ENCODE peak calls at places on chromosomes 16 and 17, in seven cellular contexts. P, D, T, K, X, S and A are unnamed samples.

GRCh38 chr17:15954222-15954621 is 9.3 kb downstream of the ADORA2B start:
- DNase-seq in S (no peak), X (no peak), T (peak; percentile 47), D (no peak), P (no peak), K (peak; percentile 25), A (no peak)

GRCh38 chr17:41530062-41531048 is 2.2 kb upstream of the KRT19 start:
- DNase-seq in D (no peak), S (peak; percentile 96), K (no peak), X (no peak), P (peak; percentile 93), T (peak; percentile 89), A (no peak)

GRCh38 chr16:52265446-52265861 is 281.5 kb downstream of the TOX3 start:
- DNase-seq in K (no peak), X (no peak), P (no peak), D (no peak), T (no peak), S (no peak), A (no peak)

GRCh38 chr16:27335349-27336052 is 21.7 kb downstream of the IL4R start:
- DNase-seq in X (no peak), S (no peak), P (no peak), K (no peak), T (no peak), D (no peak), A (no peak)

GRCh38 chr17:73118876-73119485 is 26.5 kb upstream of the SLC39A11 start:
- DNase-seq in X (no peak), S (peak; percentile 8), T (no peak), K (peak; percentile 56), D (no peak), P (peak; percentile 82), A (no peak)

GRCh38 chr16:3007957-3008748 is 4.6 kb upstream of the CLDN9 start:
- DNase-seq in P (no peak), D (no peak), S (peak; percentile 47), K (peak; percentile 52), T (no peak), X (no peak), A (no peak)

GRCh38 chr17:9457005-9457404 is 118.6 kb downstream of the STX8 start:
- DNase-seq in P (no peak), K (no peak), S (peak; percentile 80), D (no peak), X (no peak), T (no peak), A (no peak)

GRCh38 chr17:76709077-76709950 is 1.5 kb downstream of the MXRA7 start:
- DNase-seq in S (no peak), T (no peak), P (peak; percentile 82), D (no peak), X (peak; percentile 94), K (peak; percentile 83), A (peak; percentile 88)

GRCh38 chr17:30433514-30433913 is 43.7 kb upstream of the GOSR1 start:
- DNase-seq in S (peak; percentile 33), D (no peak), X (no peak), T (peak; percentile 20), P (no peak), K (peak; percentile 26), A (no peak)

GRCh38 chr16:27481282-27481934 is 68.3 kb downstream of the GTF3C1 start:
- DNase-seq in P (no peak), X (no peak), T (no peak), S (no peak), K (no peak), D (no peak), A (no peak)

GRCh38 chr16:6105115-6105514 is 1007.5 kb upstream of the EEF2KMT start:
- DNase-seq in T (no peak), K (no peak), P (no peak), D (no peak), X (no peak), S (no peak), A (no peak)

GRCh38 chr17:82275326-82275725 is 1.8 kb upstream of the CSNK1D start:
- DNase-seq in D (no peak), T (no peak), X (no peak), P (no peak), S (no peak), K (no peak), A (no peak)

GRCh38 chr17:82276951-82277350 is 3.5 kb upstream of the CSNK1D start:
- DNase-seq in K (no peak), D (no peak), T (no peak), X (no peak), P (no peak), S (no peak), A (no peak)

GRCh38 chr17:82278786-82279379 is 5.4 kb upstream of the CSNK1D start:
- DNase-seq in X (no peak), T (no peak), S (no peak), D (no peak), P (no peak), K (peak; percentile 76), A (no peak)

GRCh38 chr17:82278308-82278707 is 4.8 kb upstream of the CSNK1D start:
- DNase-seq in D (no peak), K (no peak), X (no peak), P (no peak), S (no peak), T (no peak), A (no peak)

DNA sequence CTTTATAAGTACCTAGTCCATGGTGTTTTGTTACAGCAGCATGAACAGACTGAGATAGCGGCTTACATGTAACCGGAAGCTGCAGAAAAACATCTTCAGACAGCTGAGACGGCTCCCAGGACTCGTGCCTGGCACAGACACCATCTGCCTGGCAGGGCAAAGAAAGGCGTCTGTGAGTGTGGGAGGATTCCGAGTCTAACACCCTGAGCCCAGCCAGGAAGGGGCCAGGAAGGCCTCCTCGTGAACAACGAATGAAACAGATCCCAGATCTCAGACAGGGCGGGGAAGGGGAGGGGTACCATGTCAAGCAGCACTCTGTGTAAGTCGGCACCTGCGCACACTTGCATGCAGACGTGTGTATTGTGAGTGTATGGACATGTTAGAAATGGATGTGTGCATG is 4.4 kb upstream of the CSNK1D start:
- DNase-seq in K (no peak), P (no peak), S (no peak), X (no peak), T (no peak), D (no peak), A (no peak)
- H3K4me1 ChIP-seq in K (peaks cover 57% of the 10 kb centered on the region), P (peaks cover 24% of the 10 kb centered on the region), S (no peaks in the 10 kb centered on the region), X (peaks cover 8% of the 10 kb centered on the region), T (peaks cover 31% of the 10 kb centered on the region), D (peaks cover 27% of the 10 kb centered on the region), A (peaks cover 8% of the 10 kb centered on the region)

DNA sequence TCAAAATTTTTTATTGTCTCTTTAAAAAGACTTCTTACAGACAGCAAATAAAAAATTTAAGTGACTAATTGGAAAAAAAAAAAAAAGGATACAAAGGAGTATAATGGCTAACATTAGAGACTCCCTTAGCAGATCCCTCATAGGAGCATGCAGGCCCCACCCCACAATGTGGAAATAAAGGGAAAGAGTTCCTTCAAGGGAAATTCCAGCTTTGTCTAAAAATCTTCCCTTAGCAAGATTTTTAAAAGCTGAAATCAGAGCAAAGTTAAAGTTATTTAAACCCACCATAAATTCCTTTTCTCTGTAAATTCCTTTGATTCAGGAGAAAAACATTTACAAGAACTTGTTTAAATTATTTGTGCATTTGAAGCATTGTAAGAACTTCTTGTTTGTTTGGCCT is 32.5 kb upstream of the NOS2 start:
- DNase-seq in P (no peak), K (no peak), D (no peak), S (no peak), X (no peak), T (no peak), A (no peak)
- H3K4me1 ChIP-seq in P (no peaks in the 10 kb centered on the region), K (peaks cover 8% of the 10 kb centered on the region), D (no peaks in the 10 kb centered on the region), S (peaks cover 7% of the 10 kb centered on the region), X (no peaks in the 10 kb centered on the region), T (no peaks in the 10 kb centered on the region), A (no peaks in the 10 kb centered on the region)

GRCh38 chr16:85577899-85578598 is 35.1 kb upstream of the GSE1 start:
- DNase-seq in K (no peak), T (no peak), P (no peak), S (no peak), D (no peak), X (no peak), A (no peak)
- H3K4me1 ChIP-seq in K (peaks cover 80% of the 10 kb centered on the region), T (no peaks in the 10 kb centered on the region), P (peaks cover 97% of the 10 kb centered on the region), S (peaks cover 17% of the 10 kb centered on the region), D (no peaks in the 10 kb centered on the region), X (peaks cover 51% of the 10 kb centered on the region), A (peaks cover 13% of the 10 kb centered on the region)

GRCh38 chr16:89922477-89922883 is 662 bp upstream of the TUBB3 start:
- DNase-seq in D (peak; percentile 50), X (peak; percentile 81), T (peak; percentile 83), S (no peak), P (peak; percentile 75), K (peak; percentile 75), A (peak; percentile 94)
- H3K4me1 ChIP-seq in D (peaks cover 63% of the 10 kb centered on the region), X (peaks cover 37% of the 10 kb centered on the region), T (peaks cover 55% of the 10 kb centered on the region), S (peaks cover 22% of the 10 kb centered on the region), P (peaks cover 47% of the 10 kb centered on the region), K (peaks cover 57% of the 10 kb centered on the region), A (peaks cover 26% of the 10 kb centered on the region)

DNA sequence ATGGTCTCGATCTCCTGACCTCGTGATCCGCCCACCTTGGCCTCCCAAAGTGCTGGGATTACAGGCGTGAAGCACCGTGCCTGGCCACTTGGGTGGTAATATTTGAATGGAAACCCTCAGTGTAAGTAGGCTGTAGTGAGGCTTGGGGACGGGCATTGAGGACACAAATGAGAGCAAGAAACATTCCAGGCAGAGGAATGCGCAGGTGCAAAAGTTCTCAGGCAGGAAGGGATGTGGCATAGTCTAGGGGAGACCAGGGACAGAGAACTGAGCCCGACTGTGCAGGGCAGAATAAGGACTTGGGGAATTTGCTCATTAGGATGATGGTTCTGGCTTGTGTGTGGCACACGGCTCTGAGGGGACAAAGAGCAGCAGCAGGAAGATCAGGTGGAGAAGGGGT is 54.8 kb downstream of the GRB2 start:
- DNase-seq in T (no peak), D (no peak), P (no peak), S (no peak), X (no peak), K (peak; percentile 43), A (no peak)
- H3K4me1 ChIP-seq in T (peaks cover 24% of the 10 kb centered on the region), D (peaks cover 27% of the 10 kb centered on the region), P (peaks cover 13% of the 10 kb centered on the region), S (peaks cover 3% of the 10 kb centered on the region), X (peaks cover 8% of the 10 kb centered on the region), K (peaks cover 52% of the 10 kb centered on the region), A (no peaks in the 10 kb centered on the region)

GRCh38 chr17:46169913-46170312 is 23.3 kb downstream of the KANSL1 start:
- DNase-seq in P (no peak), D (no peak), K (no peak), S (no peak), X (no peak), T (no peak), A (no peak)

GRCh38 chr17:46166692-46167249 is 26.5 kb downstream of the KANSL1 start:
- DNase-seq in P (no peak), D (no peak), S (no peak), K (no peak), X (no peak), T (no peak), A (no peak)

GRCh38 chr17:46167826-46168569 is 25.2 kb downstream of the KANSL1 start:
- DNase-seq in X (no peak), S (no peak), D (no peak), P (no peak), K (no peak), T (no peak), A (no peak)

GRCh38 chr17:46163929-46164594 is 29.2 kb downstream of the KANSL1 start:
- DNase-seq in X (no peak), P (no peak), D (no peak), K (no peak), T (no peak), S (no peak), A (no peak)

GRCh38 chr17:46167267-46167666 is 26.0 kb downstream of the KANSL1 start:
- DNase-seq in X (no peak), T (no peak), P (no peak), S (no peak), K (no peak), D (no peak), A (no peak)
- H3K4me1 ChIP-seq in X (peaks cover 21% of the 10 kb centered on the region), T (peaks cover 62% of the 10 kb centered on the region), P (peaks cover 8% of the 10 kb centered on the region), S (peaks cover 17% of the 10 kb centered on the region), K (peaks cover 71% of the 10 kb centered on the region), D (peaks cover 6% of the 10 kb centered on the region), A (peaks cover 7% of the 10 kb centered on the region)

GRCh38 chr17:58516644-58517377 is 2.4 kb upstream of the MTMR4 start:
- DNase-seq in D (no peak), S (peak; percentile 93), P (no peak), X (no peak), T (no peak), K (no peak), A (no peak)
- H3K4me1 ChIP-seq in D (peaks cover 27% of the 10 kb centered on the region), S (peaks cover 22% of the 10 kb centered on the region), P (peaks cover 31% of the 10 kb centered on the region), X (peaks cover 28% of the 10 kb centered on the region), T (peaks cover 15% of the 10 kb centered on the region), K (peaks cover 33% of the 10 kb centered on the region), A (peaks cover 17% of the 10 kb centered on the region)